ENCODE peak calls at places on chromosomes 7 and 10, in seven cellular contexts. N is stimulated activated CD4-positive, alpha-beta T cell treated with anti-CD3 and anti-CD28 coated beads, Interleukin-12 subunit alpha, Interleukin-12 subunit beta, amount 100 ng/mL, for 4 hours; B is neuronal stem cell; K is naive thymus-derived CD8-positive, alpha-beta T cell; S is cardiac muscle cell; O is HTR-8/SVneo; C is fibroblast of mammary gland. J is an unnamed sample.

GRCh38 chr10:14536269-14536903 is 205.7 kb upstream of the FRMD4A start:
- DNase-seq in N (no peak), B (no peak), K (no peak), S (no peak), O (no peak), C (peak), J (no peak)

GRCh38 chr7:35359423-35359822 is 105.5 kb upstream of the TBX20 start:
- DNase-seq in N (no peak), B (no peak), K (no peak), S (no peak), O (no peak), C (no peak), J (no peak)

GRCh38 chr10:131494451-131494850 is 182.9 kb upstream of the TCERG1L start:
- DNase-seq in N (no peak), B (no peak), K (no peak), S (no peak), O (no peak), C (no peak), J (no peak)

GRCh38 chr10:71348850-71349249 is 29.8 kb downstream of the SLC29A3 start:
- DNase-seq in N (no peak), B (no peak), K (no peak), S (no peak), O (no peak), C (no peak), J (no peak)

GRCh38 chr7:83413425-83413824 is 235.5 kb downstream of the SEMA3E start:
- DNase-seq in N (no peak), B (no peak), K (no peak), S (peak), O (no peak), C (peak), J (peak)

GRCh38 chr7:76057813-76058145 is 9.9 kb downstream of the MDH2 start:
- DNase-seq in N (no peak), B (no peak), K (no peak), S (no peak), O (no peak), C (no peak), J (no peak)

GRCh38 chr10:88687853-88688467 is 18.1 kb upstream of the LIPK start:
- DNase-seq in N (no peak), B (no peak), K (peak), S (peak), O (peak), C (peak), J (peak)

GRCh38 chr7:143172354-143172753 is 10.9 kb upstream of the TAS2R39 start:
- DNase-seq in N (no peak), B (no peak), K (no peak), S (no peak), O (no peak), C (peak), J (peak)

GRCh38 chr10:93701903-93702277 is 502 bp downstream of the FRA10AC1 start:
- DNase-seq in N (peak), B (no peak), K (no peak), S (peak), O (peak), C (peak), J (no peak)